ENCODE peak calls at places on chromosome 7, in nine cellular contexts. T is adrenal gland; D is right atrium auricular region; R is naive thymus-derived CD4-positive, alpha-beta T cell; B is lung; C is endodermal cell; P is CD8-positive, alpha-beta T cell; N is GM12878; I is esophagus muscularis mucosa. K is an unnamed sample. For H3K4me1, the result is how much of the 10 kb centered on the place peaks cover.

GRCh38 chr7:131462059-131462458 is 94.4 kb downstream of the PODXL start:
- DNase-seq in T (no peak), D (no peak), R (no peak), B (no peak), C (no peak), P (no peak), N (no peak), I (no peak), K (no peak)

GRCh38 chr7:39407139-39407538 is 159.1 kb upstream of the YAE1 start:
- DNase-seq in T (no peak), D (no peak), R (no peak), B (no peak), C (no peak), P (no peak), N (no peak), I (no peak), K (no peak)

GRCh38 chr7:876972-877311 is 588 bp downstream of the GET4 start:
- DNase-seq in T (peak), D (no peak), R (no peak), B (no peak), C (no peak), P (no peak), N (no peak), I (no peak), K (no peak)

GRCh38 chr7:45988405-45989057 is 67.5 kb upstream of the IGFBP3 start:
- DNase-seq in T (no peak), D (no peak), R (no peak), B (peak), C (peak), P (no peak), N (no peak), I (peak), K (no peak)

GRCh38 chr7:136259074-136259473 is 281.9 kb upstream of the MTPN start:
- DNase-seq in T (no peak), D (no peak), R (no peak), B (no peak), C (no peak), P (no peak), N (no peak), I (no peak), K (no peak)

GRCh38 chr7:112869111-112869774 is 79.0 kb upstream of the TMEM168 start:
- DNase-seq in T (no peak), D (no peak), R (peak), B (peak), C (peak), P (peak), N (peak), I (no peak), K (peak)

GRCh38 chr7:114786455-114786854 is 135.4 kb upstream of the MDFIC start:
- DNase-seq in T (no peak), D (no peak), R (no peak), B (no peak), C (no peak), P (no peak), N (no peak), I (no peak), K (no peak)

GRCh38 chr7:15555385-15555859 is 6.4 kb downstream of the AGMO start:
- DNase-seq in T (no peak), D (no peak), R (no peak), B (no peak), C (no peak), P (no peak), N (no peak), I (no peak), K (peak)

GRCh38 chr7:100602889-100603696 is 930 bp downstream of the PCOLCE start:
- DNase-seq in T (peak), D (peak), R (no peak), B (peak), C (peak), P (no peak), N (no peak), I (peak), K (peak)

GRCh38 chr7:30329706-30330105 is 45.3 kb downstream of the ZNRF2 start:
- DNase-seq in T (no peak), D (no peak), R (no peak), B (no peak), C (no peak), P (no peak), N (no peak), I (no peak), K (no peak)

GRCh38 chr7:50733552-50733951 is 49.1 kb downstream of the GRB10 start:
- DNase-seq in T (no peak), D (peak), R (no peak), B (no peak), C (no peak), P (no peak), N (no peak), I (no peak), K (peak)
- H3K4me1 ChIP-seq in T (under half), D (under half), R (under half), B (under half), C (under half), P (under half), N (under half), I (under half), K (under half)

GRCh38 chr7:28266377-28266776 is 85.8 kb upstream of the JAZF1 start:
- DNase-seq in T (no peak), D (no peak), R (no peak), B (no peak), C (no peak), P (no peak), N (no peak), I (no peak), K (no peak)

GRCh38 chr7:28258240-28258639 is 77.6 kb upstream of the JAZF1 start:
- DNase-seq in T (no peak), D (no peak), R (no peak), B (no peak), C (no peak), P (no peak), N (no peak), I (no peak), K (no peak)

GRCh38 chr7:28260969-28261368 is 80.4 kb upstream of the JAZF1 start:
- DNase-seq in T (no peak), D (no peak), R (no peak), B (no peak), C (no peak), P (no peak), N (no peak), I (no peak), K (no peak)

GRCh38 chr7:28267012-28267411 is 86.4 kb upstream of the JAZF1 start:
- DNase-seq in T (no peak), D (no peak), R (no peak), B (no peak), C (no peak), P (no peak), N (no peak), I (no peak), K (no peak)

GRCh38 chr7:28263622-28264266 is 83.1 kb upstream of the JAZF1 start:
- DNase-seq in T (no peak), D (no peak), R (no peak), B (no peak), C (no peak), P (no peak), N (no peak), I (no peak), K (no peak)
- H3K4me1 ChIP-seq in T (under half), D (under half), R (under half), B (under half), C (under half), P (under half), N (under half), I (under half), K (under half)

DNA sequence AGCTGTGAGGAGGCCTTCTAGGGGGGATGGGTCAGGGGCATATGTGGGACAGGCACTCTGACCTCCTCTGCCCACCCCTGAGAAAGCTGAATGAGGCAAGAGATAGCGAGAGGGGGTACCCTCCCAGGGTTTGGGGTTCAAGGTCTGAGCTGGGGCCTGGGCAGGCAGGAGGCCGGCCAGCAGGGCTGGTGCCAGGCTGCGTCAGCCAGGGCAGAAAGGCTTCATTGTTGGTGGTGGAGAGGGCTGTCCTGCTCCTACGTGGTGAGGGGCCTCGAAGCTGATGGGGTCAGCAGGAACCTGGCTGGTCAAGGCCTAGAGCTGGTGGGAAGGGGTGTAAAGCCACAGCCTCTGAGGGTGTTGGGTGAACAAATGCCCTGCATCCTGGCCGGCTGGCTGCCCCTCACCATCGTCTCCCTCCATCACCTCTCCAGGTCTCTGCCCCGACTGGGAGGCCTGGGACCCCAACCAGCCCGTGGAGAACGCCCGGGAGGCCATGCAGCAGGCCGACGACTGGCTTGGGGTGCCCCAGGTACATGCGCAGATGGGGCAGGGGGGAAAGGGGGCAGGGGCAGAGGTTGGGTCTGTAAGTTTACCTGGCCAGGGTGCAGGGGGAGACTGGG is 6.6 kb downstream of the FLNC start:
- DNase-seq in T (no peak), D (no peak), R (no peak), B (no peak), C (no peak), P (no peak), N (no peak), I (no peak), K (no peak)
- H3K4me1 ChIP-seq in T (under half), D (under half), R (under half), B (under half), C (under half), P (under half), N (under half), I (half or more), K (under half)

GRCh38 chr7:116213361-116214155 is 3.2 kb downstream of the TES start:
- DNase-seq in T (no peak), D (no peak), R (no peak), B (no peak), C (no peak), P (no peak), N (no peak), I (no peak), K (no peak)
- H3K4me1 ChIP-seq in T (under half), D (under half), R (under half), B (under half), C (under half), P (half or more), N (under half), I (half or more), K (under half)

GRCh38 chr7:106068986-106069385 is 43.1 kb downstream of the SYPL1 start:
- DNase-seq in T (no peak), D (no peak), R (no peak), B (no peak), C (no peak), P (no peak), N (no peak), I (peak), K (no peak)

GRCh38 chr7:106069471-106070200 is 42.5 kb downstream of the SYPL1 start:
- DNase-seq in T (no peak), D (no peak), R (no peak), B (no peak), C (no peak), P (no peak), N (no peak), I (peak), K (no peak)

GRCh38 chr7:106070567-106071254 is 41.4 kb downstream of the SYPL1 start:
- DNase-seq in T (no peak), D (no peak), R (no peak), B (no peak), C (no peak), P (no peak), N (no peak), I (no peak), K (no peak)

GRCh38 chr7:106071356-106071998 is 40.6 kb downstream of the SYPL1 start:
- DNase-seq in T (no peak), D (no peak), R (peak), B (peak), C (peak), P (peak), N (peak), I (no peak), K (no peak)

GRCh38 chr7:106070201-106070551 is 41.9 kb downstream of the SYPL1 start:
- DNase-seq in T (peak), D (no peak), R (no peak), B (peak), C (no peak), P (no peak), N (no peak), I (peak), K (no peak)
- H3K4me1 ChIP-seq in T (under half), D (under half), R (under half), B (under half), C (under half), P (under half), N (half or more), I (half or more), K (under half)

GRCh38 chr7:99137418-99138180 is 6.3 kb downstream of the SMURF1 start:
- DNase-seq in T (peak), D (no peak), R (no peak), B (no peak), C (peak), P (no peak), N (no peak), I (no peak), K (peak)
- H3K4me1 ChIP-seq in T (half or more), D (under half), R (under half), B (under half), C (under half), P (under half), N (under half), I (half or more), K (under half)

K was measured in IMR-90.